ENCODE peak calls at places on chromosome 3, in four cellular contexts. A, G, M and L are unnamed samples.
A peak's percentile ranks its signal among the peaks of the same experiment; 100 is the strongest.

GRCh38 chr3:48623851-48624547 is 2.4 kb upstream of the TMEM89 start:
- DNase-seq in M (no peak), A (no peak), G (no peak), L (no peak)

GRCh38 chr3:55595420-55595819 is 108.3 kb upstream of the WNT5A start:
- DNase-seq in G (no peak), M (no peak), A (no peak), L (no peak)

GRCh38 chr3:170632780-170633179 is 46.9 kb upstream of the SLC7A14 start:
- DNase-seq in A (no peak), M (no peak), G (no peak), L (no peak)

GRCh38 chr3:122519693-122520092 is 5.0 kb upstream of the KPNA1 start:
- DNase-seq in M (no peak), A (no peak), G (no peak), L (no peak)

GRCh38 chr3:167754049-167754448 is 18.5 kb downstream of the SERPINI1 start:
- DNase-seq in M (no peak), G (no peak), A (no peak), L (no peak)

GRCh38 chr3:12193485-12194165 is 34.9 kb upstream of the TIMP4 start:
- DNase-seq in G (peak; percentile 100), A (peak; percentile 92), M (no peak), L (peak; percentile 76)

GRCh38 chr3:156551746-156552145 is 3.2 kb downstream of the SSR3 start:
- DNase-seq in G (peak; percentile 89), M (no peak), A (peak; percentile 68), L (no peak)

GRCh38 chr3:18946524-18946923 is 201.8 kb upstream of the KCNH8 start:
- DNase-seq in G (no peak), A (no peak), M (no peak), L (peak; percentile 69)

GRCh38 chr3:5787863-5788488 is 600.5 kb downstream of the EDEM1 start:
- DNase-seq in G (no peak), A (no peak), M (peak; percentile 6), L (peak; percentile 44)

GRCh38 chr3:25047058-25047457 is 381.0 kb upstream of the RARB start:
- DNase-seq in M (no peak), G (no peak), A (no peak), L (no peak)

GRCh38 chr3:167114619-167115018 is 265.5 kb downstream of the ZBBX start:
- DNase-seq in G (no peak), A (no peak), M (no peak), L (no peak)

GRCh38 chr3:165683947-165684346 is 153.3 kb downstream of the BCHE start:
- DNase-seq in M (no peak), A (no peak), G (no peak), L (no peak)

GRCh38 chr3:27986204-27986879 is 255.1 kb upstream of the CMC1 start:
- DNase-seq in G (no peak), A (no peak), M (no peak), L (no peak)

GRCh38 chr3:194739498-194740284 is 54.0 kb downstream of the FAM43A start:
- DNase-seq in A (peak; percentile 9), G (no peak), M (no peak), L (no peak)

GRCh38 chr3:11136871-11137626 is 17.2 kb upstream of the HRH1 start:
- DNase-seq in G (peak; percentile 100), A (peak; percentile 97), M (peak; percentile 26), L (peak; percentile 30)

GRCh38 chr3:98596902-98597500 is 3.6 kb upstream of the CPOX start:
- DNase-seq in A (peak; percentile 47), G (peak; percentile 34), M (no peak), L (peak; percentile 70)

GRCh38 chr3:45124379-45124778 is 21.8 kb downstream of the CDCP1 start:
- DNase-seq in M (no peak), G (peak; percentile 94), A (peak; percentile 94), L (no peak)

GRCh38 chr3:100402150-100402706 is 889 bp downstream of the LNP1 start:
- DNase-seq in M (no peak), G (peak; percentile 56), A (peak; percentile 18), L (peak; percentile 81)

GRCh38 chr3:128881576-128881975 is 2.2 kb downstream of the ACAD9 start:
- DNase-seq in M (no peak), A (no peak), G (no peak), L (no peak)

GRCh38 chr3:46361408-46362283 is 7.7 kb downstream of the CCR2 start:
- DNase-seq in A (no peak), M (no peak), G (no peak), L (no peak)

GRCh38 chr3:151599103-151599672 is 134.5 kb upstream of the AADACL2 start:
- DNase-seq in G (no peak), M (no peak), A (no peak), L (no peak)

GRCh38 chr3:155079795-155080546 is at the start of gene MME:
- DNase-seq in A (peak; percentile 26), G (peak; percentile 73), M (no peak), L (peak; percentile 28)

GRCh38 chr3:146162561-146162960 is 1.6 kb upstream of the PLOD2 start:
- DNase-seq in G (no peak), M (no peak), A (no peak), L (no peak)

GRCh38 chr3:139715736-139716135 is 38.0 kb upstream of the NMNAT3 start:
- DNase-seq in A (no peak), M (no peak), G (no peak), L (no peak)

GRCh38 chr3:60703956-60704736 is 547.1 kb downstream of the FHIT start:
- DNase-seq in G (peak; percentile 66), A (no peak), M (no peak), L (no peak)

GRCh38 chr3:144677118-144677517 is 705.5 kb downstream of the DIPK2A start:
- DNase-seq in A (peak; percentile 1), G (peak; percentile 5), M (no peak), L (peak; percentile 2)

GRCh38 chr3:138303474-138303873 is 26.2 kb downstream of the NME9 start:
- DNase-seq in A (no peak), M (no peak), G (no peak), L (no peak)

GRCh38 chr3:151445283-151446001 is 15.4 kb downstream of the IGSF10 start:
- DNase-seq in A (no peak), G (peak; percentile 61), M (no peak), L (peak; percentile 30)

GRCh38 chr3:42184622-42185010 is 81.4 kb downstream of the CCK start:
- DNase-seq in M (no peak), A (no peak), G (no peak), L (no peak)

GRCh38 chr3:127417709-127418559 is 130.1 kb upstream of the PRR20G start:
- DNase-seq in G (no peak), M (no peak), A (no peak), L (no peak)

GRCh38 chr3:12746419-12746818 is 12.6 kb downstream of the TMEM40 start:
- DNase-seq in A (no peak), G (no peak), M (no peak), L (no peak)